ENCODE peak calls at places on chromosomes 2 and 18, in seven cellular contexts. R, P, Y, L, I, F and S are unnamed samples.

GRCh38 chr2:160076935-160077334 is 14.5 kb upstream of the PLA2R1 start:
- DNase-seq in R (no peak), P (no peak), Y (no peak), L (no peak), I (no peak), F (no peak), S (no peak)

GRCh38 chr2:54423213-54423612 is 32.9 kb upstream of the SPTBN1 start:
- DNase-seq in R (no peak), P (no peak), Y (no peak), L (no peak), I (no peak), F (no peak), S (no peak)

GRCh38 chr2:102238039-102238756 is 51.4 kb downstream of the IL1RL2 start:
- DNase-seq in R (no peak), P (no peak), Y (peak), L (no peak), I (peak), F (peak), S (no peak)

GRCh38 chr2:108944601-108945241 is 44.3 kb downstream of the EDAR start:
- DNase-seq in R (no peak), P (no peak), Y (no peak), L (no peak), I (no peak), F (peak), S (no peak)

GRCh38 chr18:9822587-9822986 is 63.2 kb upstream of the TXNDC2 start:
- DNase-seq in R (no peak), P (no peak), Y (no peak), L (no peak), I (no peak), F (no peak), S (no peak)

GRCh38 chr18:48676346-48676745 is 137.5 kb downstream of the CTIF start:
- DNase-seq in R (no peak), P (no peak), Y (no peak), L (no peak), I (peak), F (no peak), S (no peak)

GRCh38 chr2:163808406-163808805 is 72.6 kb upstream of the FIGN start:
- DNase-seq in R (no peak), P (no peak), Y (no peak), L (no peak), I (no peak), F (no peak), S (no peak)

GRCh38 chr2:182404102-182404501 is 22.7 kb downstream of the PDE1A start:
- DNase-seq in R (no peak), P (no peak), Y (peak), L (no peak), I (peak), F (peak), S (no peak)

GRCh38 chr2:33068261-33068660 is 121.5 kb downstream of the LTBP1 start:
- DNase-seq in R (no peak), P (no peak), Y (peak), L (no peak), I (peak), F (peak), S (no peak)

GRCh38 chr18:33034941-33035340 is 262.1 kb upstream of the KLHL14 start:
- DNase-seq in R (no peak), P (no peak), Y (peak), L (no peak), I (peak), F (peak), S (no peak)

GRCh38 chr2:153145470-153145869 is 333.1 kb downstream of the RPRM start:
- DNase-seq in R (no peak), P (no peak), Y (no peak), L (no peak), I (no peak), F (no peak), S (no peak)

GRCh38 chr2:189020179-189020578 is 46.0 kb downstream of the COL3A1 start:
- DNase-seq in R (no peak), P (no peak), Y (no peak), L (no peak), I (no peak), F (no peak), S (no peak)

GRCh38 chr2:181038796-181039195 is 58.4 kb downstream of the UBE2E3 start:
- DNase-seq in R (no peak), P (no peak), Y (peak), L (no peak), I (peak), F (peak), S (no peak)

GRCh38 chr18:24219561-24220317 is 80.9 kb downstream of the CABYR start:
- DNase-seq in R (no peak), P (no peak), Y (no peak), L (no peak), I (no peak), F (no peak), S (no peak)
- TF ChIP-seq CTCF in R (no peak), P (no peak), Y (no peak), L (no peak), I (no peak), F (no peak), S (no peak)

DNA sequence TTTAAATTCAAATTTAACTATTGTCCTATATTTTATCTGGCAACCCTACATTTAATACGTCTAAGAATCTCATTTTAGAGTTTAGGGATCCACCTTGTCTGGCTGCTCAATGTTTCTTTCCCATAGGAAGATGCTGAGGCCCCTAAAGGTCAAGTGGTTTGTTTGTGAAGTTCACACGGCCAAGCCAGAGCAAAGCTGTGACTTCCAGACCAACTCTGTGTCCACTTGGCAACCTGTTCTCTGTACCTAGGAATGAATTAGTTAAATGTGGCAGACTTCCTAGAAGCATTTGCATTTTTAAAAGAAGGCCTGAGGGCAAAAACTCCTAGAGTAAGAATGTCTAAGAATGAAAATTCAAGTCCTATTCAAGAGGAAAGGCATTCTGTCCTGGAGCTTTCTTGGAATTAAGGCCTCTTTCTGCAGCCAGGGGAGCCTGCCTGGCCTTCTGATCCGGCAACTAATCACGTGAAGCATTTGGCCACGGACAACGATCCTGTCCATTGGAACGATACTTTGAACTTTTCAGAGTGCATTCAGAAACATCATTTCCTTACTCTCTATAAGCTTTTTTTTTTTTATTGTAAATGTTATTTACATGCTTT is 155.0 kb downstream of the SETBP1 start:
- DNase-seq in R (no peak), P (no peak), Y (no peak), L (no peak), I (no peak), F (no peak), S (no peak)
- TF ChIP-seq CTCF in R (no peak), P (no peak), Y (no peak), L (no peak), I (no peak), F (no peak), S (no peak)

GRCh38 chr18:3119401-3120323 is 100.1 kb downstream of the MYOM1 start:
- DNase-seq in R (peak), P (no peak), Y (no peak), L (no peak), I (peak), F (no peak), S (no peak)

GRCh38 chr18:3120356-3120755 is 99.4 kb downstream of the MYOM1 start:
- DNase-seq in R (no peak), P (no peak), Y (no peak), L (no peak), I (no peak), F (no peak), S (no peak)

GRCh38 chr18:3122851-3123250 is 96.9 kb downstream of the MYOM1 start:
- DNase-seq in R (no peak), P (no peak), Y (no peak), L (no peak), I (no peak), F (no peak), S (no peak)

GRCh38 chr18:3118195-3119010 is 101.4 kb downstream of the MYOM1 start:
- DNase-seq in R (no peak), P (no peak), Y (no peak), L (no peak), I (no peak), F (no peak), S (no peak)

GRCh38 chr18:3121256-3121655 is 98.5 kb downstream of the MYOM1 start:
- DNase-seq in R (no peak), P (no peak), Y (no peak), L (no peak), I (peak), F (no peak), S (no peak)
- TF ChIP-seq CTCF in R (no peak), P (peak), Y (no peak), L (no peak), I (peak), F (peak), S (no peak)

DNA sequence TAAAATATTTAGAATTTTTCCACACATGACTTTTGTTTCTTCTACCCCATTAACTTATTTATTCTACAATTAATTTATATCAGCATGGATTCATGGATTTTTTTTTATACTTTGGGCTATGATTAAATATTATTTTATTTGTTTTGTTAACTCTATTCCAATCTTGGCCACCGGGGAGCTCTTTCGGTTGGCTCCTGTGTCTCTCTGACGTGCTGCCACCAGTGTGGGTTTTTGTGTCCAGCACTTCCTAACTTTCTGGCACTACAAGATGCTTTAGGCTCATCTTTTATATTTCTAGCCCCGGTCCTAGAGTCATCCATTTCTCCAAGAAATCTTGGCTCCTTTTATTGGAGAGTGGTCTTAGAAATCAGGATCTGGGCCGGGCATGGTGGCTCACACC is 18.9 kb downstream of the AQP12B start:
- DNase-seq in R (no peak), P (no peak), Y (no peak), L (no peak), I (no peak), F (no peak), S (no peak)
- TF ChIP-seq CTCF in R (no peak), P (no peak), Y (no peak), L (peak), I (peak), F (no peak), S (no peak)

DNA sequence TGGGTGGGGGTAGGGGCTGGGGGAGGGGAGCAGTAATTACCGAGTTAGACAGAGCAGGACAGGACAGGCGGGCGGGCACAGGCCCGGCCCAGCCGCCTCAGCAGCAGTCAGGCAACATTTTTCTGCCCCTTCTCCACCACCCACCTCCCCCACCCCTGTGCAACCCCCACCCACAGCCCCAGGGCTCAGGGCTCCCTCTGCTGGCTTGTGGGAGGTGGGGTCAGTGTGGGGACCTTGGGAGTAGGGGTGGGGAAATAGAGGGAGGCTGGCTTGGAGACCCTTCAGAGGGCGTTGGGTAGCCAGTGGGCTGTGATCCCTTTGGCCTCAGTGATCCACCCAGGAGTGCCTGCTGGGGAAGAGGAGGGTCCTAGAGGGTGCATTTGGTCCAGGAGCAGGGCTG is 6.4 kb downstream of the WNT6 start:
- DNase-seq in R (no peak), P (no peak), Y (no peak), L (no peak), I (no peak), F (no peak), S (no peak)
- TF ChIP-seq CTCF in R (no peak), P (no peak), Y (no peak), L (no peak), I (no peak), F (no peak), S (no peak)

GRCh38 chr2:157751462-157752058 is 122.9 kb upstream of the ACVR1C start:
- DNase-seq in R (no peak), P (no peak), Y (peak), L (no peak), I (peak), F (peak), S (no peak)
- TF ChIP-seq CTCF in R (no peak), P (peak), Y (no peak), L (peak), I (no peak), F (no peak), S (no peak)

GRCh38 chr2:120398961-120399888 is 53.3 kb downstream of the INHBB start:
- DNase-seq in R (no peak), P (no peak), Y (no peak), L (no peak), I (no peak), F (no peak), S (no peak)
- TF ChIP-seq CTCF in R (no peak), P (no peak), Y (no peak), L (no peak), I (no peak), F (no peak), S (no peak)

DNA sequence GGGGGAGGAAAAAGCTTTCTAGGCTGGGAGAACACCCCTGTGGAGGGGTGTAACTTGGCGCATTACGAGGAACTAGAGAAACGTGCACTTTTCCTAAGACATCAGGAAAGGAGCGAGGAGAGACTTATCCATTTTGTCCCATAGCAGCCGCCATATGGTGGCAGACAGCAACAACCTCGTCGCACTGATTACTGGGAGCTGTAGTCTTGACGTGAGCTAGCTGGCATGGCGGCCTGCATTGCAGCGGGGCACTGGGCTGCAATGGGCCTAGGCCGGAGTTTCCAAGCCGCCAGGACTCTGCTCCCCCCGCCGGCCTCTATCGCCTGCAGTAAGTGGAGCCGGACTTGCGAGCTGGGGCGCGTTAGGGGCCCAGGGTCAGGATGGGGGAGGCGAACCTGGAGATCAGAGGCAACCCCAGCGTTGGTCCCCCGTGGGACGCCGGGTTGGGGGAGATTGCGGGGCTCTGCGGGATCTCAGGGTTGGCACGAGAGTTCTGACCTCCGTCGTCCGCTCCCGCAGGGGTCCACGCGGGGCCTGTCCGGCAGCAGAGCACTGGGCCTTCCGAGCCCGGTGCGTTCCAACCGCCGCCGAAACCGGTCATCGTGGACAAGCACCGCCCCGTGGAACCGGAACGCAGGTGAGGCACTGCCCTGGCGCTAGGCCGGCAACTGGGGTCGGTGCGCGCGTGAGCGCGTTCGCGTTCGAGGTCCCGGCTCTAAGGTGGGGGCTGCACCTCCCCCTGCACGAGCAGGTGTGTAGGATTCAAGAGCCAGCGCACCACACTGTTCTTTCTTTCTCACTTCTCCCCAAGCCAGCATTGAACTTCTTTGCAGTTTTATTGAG is at the start of gene MRPL19:
- DNase-seq in R (peak), P (peak), Y (peak), L (peak), I (peak), F (peak), S (peak)
- TF ChIP-seq CTCF in R (no peak), P (no peak), Y (no peak), L (no peak), I (no peak), F (no peak), S (no peak)